ENCODE peak calls at places on chromosome 2, in eight cellular contexts. One of them, this sample, is unnamed.

GRCh38 chr2:28319118-28320008 is 73.3 kb upstream of the FOSL2 start:
- DNase-seq in Ammon's horn: no peak
- DNase-seq in Caki2: no peak
- DNase-seq in GM12865: no peak
- DNase-seq in A172: peak
- DNase-seq in HEK293T: no peak
- DNase-seq in dorsolateral prefrontal cortex: no peak
- DNase-seq in mucosa of descending colon: no peak
- DNase-seq in this sample: no peak

GRCh38 chr2:45674035-45674791 is 22.7 kb downstream of the PRKCE start:
- DNase-seq in A172: peak
- DNase-seq in dorsolateral prefrontal cortex: no peak
- DNase-seq in HEK293T: no peak
- DNase-seq in mucosa of descending colon: no peak
- DNase-seq in GM12865: no peak
- DNase-seq in Ammon's horn: no peak
- DNase-seq in Caki2: no peak
- DNase-seq in this sample: no peak

GRCh38 chr2:45823723-45824206 is 172.3 kb downstream of the PRKCE start:
- DNase-seq in GM12865: no peak
- DNase-seq in mucosa of descending colon: no peak
- DNase-seq in Ammon's horn: peak
- DNase-seq in dorsolateral prefrontal cortex: peak
- DNase-seq in Caki2: no peak
- DNase-seq in A172: peak
- DNase-seq in HEK293T: no peak
- DNase-seq in this sample: peak

GRCh38 chr2:212520340-212520739 is 18.3 kb downstream of the ERBB4 start:
- DNase-seq in Caki2: no peak
- DNase-seq in HEK293T: peak
- DNase-seq in mucosa of descending colon: no peak
- DNase-seq in A172: peak
- DNase-seq in Ammon's horn: peak
- DNase-seq in dorsolateral prefrontal cortex: no peak
- DNase-seq in GM12865: no peak
- DNase-seq in this sample: no peak

GRCh38 chr2:149661844-149662243 is 74.3 kb upstream of the MMADHC start:
- DNase-seq in HEK293T: no peak
- DNase-seq in mucosa of descending colon: peak
- DNase-seq in A172: peak
- DNase-seq in Ammon's horn: no peak
- DNase-seq in dorsolateral prefrontal cortex: no peak
- DNase-seq in Caki2: peak
- DNase-seq in GM12865: no peak
- DNase-seq in this sample: peak

GRCh38 chr2:41197781-41198180 is 745.9 kb upstream of the SLC8A1 start:
- DNase-seq in A172: peak
- DNase-seq in dorsolateral prefrontal cortex: no peak
- DNase-seq in HEK293T: no peak
- DNase-seq in Ammon's horn: no peak
- DNase-seq in mucosa of descending colon: no peak
- DNase-seq in Caki2: no peak
- DNase-seq in GM12865: no peak
- DNase-seq in this sample: no peak

GRCh38 chr2:168136392-168136977 is 110.9 kb downstream of the STK39 start:
- DNase-seq in dorsolateral prefrontal cortex: no peak
- DNase-seq in GM12865: peak
- DNase-seq in mucosa of descending colon: no peak
- DNase-seq in A172: peak
- DNase-seq in HEK293T: peak
- DNase-seq in Ammon's horn: peak
- DNase-seq in Caki2: peak
- DNase-seq in this sample: no peak

GRCh38 chr2:238338710-238339394 is 18.5 kb downstream of the TRAF3IP1 start:
- DNase-seq in mucosa of descending colon: no peak
- DNase-seq in GM12865: no peak
- DNase-seq in Caki2: no peak
- DNase-seq in HEK293T: no peak
- DNase-seq in dorsolateral prefrontal cortex: no peak
- DNase-seq in Ammon's horn: peak
- DNase-seq in A172: no peak
- DNase-seq in this sample: no peak

GRCh38 chr2:104976603-104977120 is 61.2 kb upstream of the MRPS9 start:
- DNase-seq in mucosa of descending colon: peak
- DNase-seq in Caki2: no peak
- DNase-seq in dorsolateral prefrontal cortex: no peak
- DNase-seq in GM12865: peak
- DNase-seq in A172: peak
- DNase-seq in HEK293T: peak
- DNase-seq in Ammon's horn: peak
- DNase-seq in this sample: no peak

GRCh38 chr2:147524912-147525311 is 319.9 kb upstream of the ACVR2A start:
- DNase-seq in GM12865: no peak
- DNase-seq in Caki2: no peak
- DNase-seq in A172: no peak
- DNase-seq in dorsolateral prefrontal cortex: no peak
- DNase-seq in HEK293T: no peak
- DNase-seq in mucosa of descending colon: no peak
- DNase-seq in Ammon's horn: no peak
- DNase-seq in this sample: no peak

GRCh38 chr2:2827691-2828315 is 496.7 kb upstream of the MYT1L start:
- DNase-seq in A172: no peak
- DNase-seq in mucosa of descending colon: no peak
- DNase-seq in Caki2: no peak
- DNase-seq in dorsolateral prefrontal cortex: no peak
- DNase-seq in GM12865: no peak
- DNase-seq in Ammon's horn: no peak
- DNase-seq in HEK293T: no peak
- DNase-seq in this sample: no peak

GRCh38 chr2:28896906-28897305 is 2.4 kb downstream of the WDR43 start:
- DNase-seq in mucosa of descending colon: no peak
- DNase-seq in GM12865: no peak
- DNase-seq in Caki2: no peak
- DNase-seq in Ammon's horn: no peak
- DNase-seq in dorsolateral prefrontal cortex: no peak
- DNase-seq in A172: peak
- DNase-seq in HEK293T: no peak
- DNase-seq in this sample: no peak

GRCh38 chr2:119756837-119757236 is 2.9 kb upstream of the PTPN4 start:
- DNase-seq in dorsolateral prefrontal cortex: peak
- DNase-seq in A172: peak
- DNase-seq in Ammon's horn: peak
- DNase-seq in mucosa of descending colon: peak
- DNase-seq in Caki2: peak
- DNase-seq in HEK293T: no peak
- DNase-seq in GM12865: no peak
- DNase-seq in this sample: peak

GRCh38 chr2:88697361-88698026 is 6.0 kb downstream of the RPIA start:
- DNase-seq in A172: no peak
- DNase-seq in Caki2: no peak
- DNase-seq in HEK293T: no peak
- DNase-seq in Ammon's horn: no peak
- DNase-seq in dorsolateral prefrontal cortex: no peak
- DNase-seq in GM12865: no peak
- DNase-seq in mucosa of descending colon: peak
- DNase-seq in this sample: no peak

GRCh38 chr2:20188851-20189250 is 36.1 kb downstream of the SDC1 start:
- DNase-seq in dorsolateral prefrontal cortex: no peak
- DNase-seq in Caki2: no peak
- DNase-seq in mucosa of descending colon: no peak
- DNase-seq in Ammon's horn: no peak
- DNase-seq in GM12865: no peak
- DNase-seq in A172: no peak
- DNase-seq in HEK293T: no peak
- DNase-seq in this sample: no peak

GRCh38 chr2:157747695-157748370 is 119.2 kb upstream of the ACVR1C start:
- DNase-seq in Ammon's horn: no peak
- DNase-seq in Caki2: no peak
- DNase-seq in HEK293T: no peak
- DNase-seq in dorsolateral prefrontal cortex: no peak
- DNase-seq in GM12865: peak
- DNase-seq in mucosa of descending colon: peak
- DNase-seq in A172: no peak
- DNase-seq in this sample: peak

GRCh38 chr2:2848621-2849443 is 517.8 kb upstream of the MYT1L start:
- DNase-seq in HEK293T: no peak
- DNase-seq in Ammon's horn: peak
- DNase-seq in Caki2: no peak
- DNase-seq in dorsolateral prefrontal cortex: no peak
- DNase-seq in mucosa of descending colon: no peak
- DNase-seq in GM12865: no peak
- DNase-seq in A172: no peak
- DNase-seq in this sample: no peak

GRCh38 chr2:216551669-216552068 is 53.0 kb downstream of the RPL37A start:
- DNase-seq in dorsolateral prefrontal cortex: no peak
- DNase-seq in HEK293T: no peak
- DNase-seq in mucosa of descending colon: peak
- DNase-seq in Caki2: no peak
- DNase-seq in A172: no peak
- DNase-seq in GM12865: no peak
- DNase-seq in Ammon's horn: no peak
- DNase-seq in this sample: no peak

GRCh38 chr2:45770773-45771172 is 119.3 kb downstream of the PRKCE start:
- DNase-seq in HEK293T: no peak
- DNase-seq in Ammon's horn: no peak
- DNase-seq in mucosa of descending colon: no peak
- DNase-seq in GM12865: no peak
- DNase-seq in Caki2: no peak
- DNase-seq in dorsolateral prefrontal cortex: no peak
- DNase-seq in A172: no peak
- DNase-seq in this sample: no peak

GRCh38 chr2:79630060-79630459 is 117.2 kb downstream of the CTNNA2 start:
- DNase-seq in Ammon's horn: no peak
- DNase-seq in A172: peak
- DNase-seq in Caki2: peak
- DNase-seq in mucosa of descending colon: no peak
- DNase-seq in GM12865: no peak
- DNase-seq in HEK293T: no peak
- DNase-seq in dorsolateral prefrontal cortex: no peak
- DNase-seq in this sample: no peak

GRCh38 chr2:168731550-168732128 is 70.8 kb upstream of the NOSTRIN start:
- DNase-seq in HEK293T: no peak
- DNase-seq in Ammon's horn: no peak
- DNase-seq in Caki2: no peak
- DNase-seq in A172: peak
- DNase-seq in GM12865: peak
- DNase-seq in dorsolateral prefrontal cortex: no peak
- DNase-seq in mucosa of descending colon: no peak
- DNase-seq in this sample: no peak

GRCh38 chr2:220188031-220188430 is 560.6 kb downstream of the SLC4A3 start:
- DNase-seq in Ammon's horn: no peak
- DNase-seq in A172: peak
- DNase-seq in mucosa of descending colon: no peak
- DNase-seq in dorsolateral prefrontal cortex: no peak
- DNase-seq in HEK293T: no peak
- DNase-seq in Caki2: peak
- DNase-seq in GM12865: no peak
- DNase-seq in this sample: no peak

GRCh38 chr2:218043701-218044109 is 25.3 kb upstream of the RUFY4 start:
- DNase-seq in mucosa of descending colon: no peak
- DNase-seq in Ammon's horn: no peak
- DNase-seq in dorsolateral prefrontal cortex: no peak
- DNase-seq in Caki2: no peak
- DNase-seq in GM12865: no peak
- DNase-seq in A172: no peak
- DNase-seq in HEK293T: no peak
- DNase-seq in this sample: no peak

GRCh38 chr2:207434288-207434687 is 95.5 kb upstream of the CREB1 start:
- DNase-seq in Ammon's horn: no peak
- DNase-seq in dorsolateral prefrontal cortex: no peak
- DNase-seq in HEK293T: no peak
- DNase-seq in A172: no peak
- DNase-seq in mucosa of descending colon: no peak
- DNase-seq in GM12865: no peak
- DNase-seq in Caki2: no peak
- DNase-seq in this sample: no peak

GRCh38 chr2:235073938-235074337 is 122.1 kb downstream of the SH3BP4 start:
- DNase-seq in Ammon's horn: no peak
- DNase-seq in GM12865: no peak
- DNase-seq in HEK293T: no peak
- DNase-seq in mucosa of descending colon: no peak
- DNase-seq in Caki2: no peak
- DNase-seq in A172: no peak
- DNase-seq in dorsolateral prefrontal cortex: no peak
- DNase-seq in this sample: no peak

GRCh38 chr2:124810132-124810531 is 785.0 kb downstream of the CNTNAP5 start:
- DNase-seq in Ammon's horn: peak
- DNase-seq in GM12865: peak
- DNase-seq in dorsolateral prefrontal cortex: no peak
- DNase-seq in HEK293T: no peak
- DNase-seq in Caki2: no peak
- DNase-seq in mucosa of descending colon: peak
- DNase-seq in A172: no peak
- DNase-seq in this sample: no peak

GRCh38 chr2:227890495-227891079 is 19.2 kb downstream of the DAW1 start:
- DNase-seq in Ammon's horn: peak
- DNase-seq in GM12865: peak
- DNase-seq in dorsolateral prefrontal cortex: no peak
- DNase-seq in HEK293T: peak
- DNase-seq in Caki2: peak
- DNase-seq in mucosa of descending colon: no peak
- DNase-seq in A172: peak
- DNase-seq in this sample: no peak

GRCh38 chr2:95025406-95026319 is at the start of gene MAL:
- DNase-seq in HEK293T: no peak
- DNase-seq in mucosa of descending colon: no peak
- DNase-seq in dorsolateral prefrontal cortex: peak
- DNase-seq in Caki2: no peak
- DNase-seq in Ammon's horn: peak
- DNase-seq in A172: no peak
- DNase-seq in GM12865: peak
- DNase-seq in this sample: peak

GRCh38 chr2:241636983-241637232 is at the start of gene THAP4:
- DNase-seq in GM12865: no peak
- DNase-seq in Caki2: no peak
- DNase-seq in A172: no peak
- DNase-seq in dorsolateral prefrontal cortex: no peak
- DNase-seq in HEK293T: peak
- DNase-seq in Ammon's horn: no peak
- DNase-seq in mucosa of descending colon: no peak
- DNase-seq in this sample: peak